ENCODE peak calls at places on chromosomes 3 and 15, in six cellular contexts. N is activated T-cell treated with anti-CD3 and anti-CD28 coated beads for 48 hours, M is HS-5, S is Ammon's horn, E is transverse colon, J is NCI-H69. B is an unnamed sample.

GRCh38 chr3:186949281-186949982 is 19.1 kb downstream of the ST6GAL1 start:
- DNase-seq in N (no peak), M (no peak), S (no peak), E (no peak), J (no peak), B (no peak)

GRCh38 chr3:43346990-43347749 is 60.8 kb downstream of the SNRK start:
- DNase-seq in N (no peak), M (no peak), S (no peak), E (peak), J (no peak), B (no peak)

GRCh38 chr3:45313743-45314403 is 74.5 kb upstream of the LARS2 start:
- DNase-seq in N (no peak), M (no peak), S (no peak), E (no peak), J (peak), B (no peak)

GRCh38 chr3:172282850-172283249 is 165.4 kb downstream of the GHSR start:
- DNase-seq in N (no peak), M (no peak), S (no peak), E (no peak), J (no peak), B (no peak)

GRCh38 chr15:68040144-68040543 is 14.0 kb upstream of the PIAS1 start:
- DNase-seq in N (no peak), M (no peak), S (no peak), E (no peak), J (no peak), B (no peak)

GRCh38 chr3:45092132-45093031 is 53.8 kb downstream of the CDCP1 start:
- DNase-seq in N (no peak), M (peak), S (no peak), E (peak), J (no peak), B (no peak)

GRCh38 chr3:72018339-72018984 is 233.5 kb upstream of the PROK2 start:
- DNase-seq in N (no peak), M (no peak), S (no peak), E (no peak), J (no peak), B (no peak)

GRCh38 chr3:195853930-195854478 is 42.3 kb upstream of the MUC4 start:
- DNase-seq in N (no peak), M (no peak), S (no peak), E (no peak), J (no peak), B (no peak)

GRCh38 chr3:30970183-30970582 is 75.7 kb upstream of the GADL1 start:
- DNase-seq in N (no peak), M (no peak), S (no peak), E (no peak), J (peak), B (no peak)

GRCh38 chr3:8488436-8488835 is 13.2 kb upstream of the LMCD1 start:
- DNase-seq in N (no peak), M (no peak), S (no peak), E (no peak), J (no peak), B (no peak)

GRCh38 chr3:124329723-124330122 is 337.8 kb upstream of the ROPN1 start:
- DNase-seq in N (no peak), M (no peak), S (no peak), E (no peak), J (no peak), B (no peak)

GRCh38 chr3:60030982-60031381 is 981.2 kb upstream of the CFAP20DC start:
- DNase-seq in N (no peak), M (no peak), S (no peak), E (no peak), J (no peak), B (no peak)

GRCh38 chr15:67146875-67147381 is 81.5 kb downstream of the SMAD3 start:
- DNase-seq in N (no peak), M (peak), S (no peak), E (peak), J (no peak), B (no peak)

GRCh38 chr3:107068980-107069379 is 308.3 kb upstream of the CCDC54 start:
- DNase-seq in N (no peak), M (peak), S (no peak), E (no peak), J (no peak), B (no peak)

GRCh38 chr3:30578479-30578878 is 27.9 kb upstream of the TGFBR2 start:
- DNase-seq in N (no peak), M (peak), S (peak), E (peak), J (no peak), B (no peak)

B was measured in SK-N-SH.